ENCODE peak calls at places on chromosomes 16 and 17, in five cellular contexts. N, G, L, Z and J are unnamed samples.

GRCh38 chr17:70808596-70808995 is 639.3 kb downstream of the KCNJ2 start:
- DNase-seq in N (no peak), G (no peak), L (no peak), Z (no peak), J (no peak)

GRCh38 chr17:43467981-43468541 is 15.7 kb upstream of the DHX8 start:
- DNase-seq in N (no peak), G (no peak), L (peak), Z (peak), J (no peak)

GRCh38 chr17:79830763-79831366 is 8.4 kb downstream of the CBX4 start:
- DNase-seq in N (no peak), G (no peak), L (no peak), Z (no peak), J (no peak)

GRCh38 chr16:51242281-51242994 is 91.4 kb upstream of the SALL1 start:
- DNase-seq in N (no peak), G (no peak), L (no peak), Z (no peak), J (no peak)

GRCh38 chr16:73747328-73747727 is 549.3 kb upstream of the PSMD7 start:
- DNase-seq in N (no peak), G (no peak), L (no peak), Z (no peak), J (no peak)

GRCh38 chr17:49874911-49875310 is 27.0 kb upstream of the TAC4 start:
- DNase-seq in N (no peak), G (no peak), L (no peak), Z (no peak), J (no peak)

GRCh38 chr17:80503031-80503430 is 26.6 kb upstream of the NPTX1 start:
- DNase-seq in N (no peak), G (no peak), L (no peak), Z (no peak), J (no peak)

GRCh38 chr17:2860045-2860444 is 63.8 kb downstream of the RAP1GAP2 start:
- DNase-seq in N (no peak), G (no peak), L (no peak), Z (no peak), J (no peak)

GRCh38 chr17:4072487-4073157 is 70.2 kb downstream of the ZZEF1 start:
- DNase-seq in N (no peak), G (no peak), L (no peak), Z (no peak), J (no peak)

GRCh38 chr16:56047307-56048234 is 143.7 kb upstream of the GNAO1 start:
- DNase-seq in N (no peak), G (no peak), L (no peak), Z (no peak), J (no peak)

GRCh38 chr17:8791910-8792270 is 7.3 kb downstream of the MFSD6L start:
- DNase-seq in N (no peak), G (no peak), L (no peak), Z (peak), J (no peak)

GRCh38 chr17:43940630-43941029 is 1.6 kb downstream of the PPY start:
- DNase-seq in N (no peak), G (no peak), L (no peak), Z (no peak), J (no peak)

GRCh38 chr16:85652431-85653221 is 36.1 kb downstream of the GINS2 start:
- DNase-seq in N (peak), G (peak), L (peak), Z (peak), J (no peak)

GRCh38 chr17:51245535-51245934 is 14.3 kb downstream of the MBTD1 start:
- DNase-seq in N (no peak), G (no peak), L (no peak), Z (no peak), J (no peak)

GRCh38 chr17:8700546-8700945 is 44.1 kb downstream of the CCDC42 start:
- DNase-seq in N (no peak), G (no peak), L (peak), Z (no peak), J (no peak)

GRCh38 chr17:16040710-16041251 is 41.2 kb downstream of the TTC19 start:
- DNase-seq in N (peak), G (peak), L (no peak), Z (no peak), J (no peak)

GRCh38 chr17:27295945-27296344 is 2.0 kb downstream of the WSB1 start:
- DNase-seq in N (no peak), G (peak), L (no peak), Z (no peak), J (no peak)
- H3K27ac ChIP-seq in N (peak), G (peak), L (peak), Z (peak), J (peak)

DNA sequence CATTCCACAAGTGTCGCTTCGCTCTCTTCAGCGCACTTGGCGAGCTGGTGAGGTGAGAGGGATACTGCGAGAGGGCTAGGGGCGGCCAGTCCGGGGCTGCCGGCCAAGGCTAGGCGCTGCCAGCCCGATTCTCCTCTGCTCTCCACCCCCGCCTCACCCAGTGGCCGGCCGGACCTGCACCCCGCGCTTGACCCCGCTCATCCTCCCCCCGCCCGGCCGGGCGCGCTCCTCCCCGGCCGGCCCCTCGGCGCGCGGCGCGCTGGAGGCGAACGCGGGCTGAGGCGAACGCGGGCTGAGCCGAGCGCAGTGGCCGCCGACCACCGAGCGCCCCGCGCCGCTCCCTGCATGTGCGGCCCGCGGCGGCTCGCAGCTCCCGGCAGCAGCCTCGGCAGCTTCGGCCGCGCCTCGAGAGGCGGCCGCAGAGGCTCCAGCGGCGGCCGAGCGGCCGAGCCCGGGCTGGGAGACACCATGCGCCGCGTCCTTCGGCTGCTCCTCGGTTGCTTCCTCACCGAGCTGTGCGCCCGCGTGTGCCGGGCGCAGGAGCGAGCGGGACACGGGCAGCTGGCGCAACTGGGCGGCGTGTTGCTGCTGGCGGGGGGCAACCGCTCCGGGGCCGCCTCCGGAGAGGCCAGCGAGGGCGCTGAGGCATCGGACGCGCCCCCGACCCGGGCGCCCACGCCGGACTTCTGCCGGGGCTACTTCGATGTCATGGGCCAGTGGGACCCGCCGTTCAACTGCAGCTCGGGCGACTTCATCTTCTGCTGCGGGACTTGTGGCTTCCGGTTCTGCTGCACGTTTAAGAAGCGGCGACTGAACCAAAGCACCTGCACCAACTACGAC is at the start of gene SHISA9:
- DNase-seq in N (no peak), G (no peak), L (no peak), Z (no peak), J (no peak)
- H3K27ac ChIP-seq in N (no peak), G (no peak), L (no peak), Z (no peak), J (no peak)

GRCh38 chr17:45940826-45941225 is 46.5 kb downstream of the MAPT start:
- DNase-seq in N (peak), G (no peak), L (peak), Z (no peak), J (no peak)
- H3K27ac ChIP-seq in N (peak), G (no peak), L (peak), Z (no peak), J (peak)

DNA sequence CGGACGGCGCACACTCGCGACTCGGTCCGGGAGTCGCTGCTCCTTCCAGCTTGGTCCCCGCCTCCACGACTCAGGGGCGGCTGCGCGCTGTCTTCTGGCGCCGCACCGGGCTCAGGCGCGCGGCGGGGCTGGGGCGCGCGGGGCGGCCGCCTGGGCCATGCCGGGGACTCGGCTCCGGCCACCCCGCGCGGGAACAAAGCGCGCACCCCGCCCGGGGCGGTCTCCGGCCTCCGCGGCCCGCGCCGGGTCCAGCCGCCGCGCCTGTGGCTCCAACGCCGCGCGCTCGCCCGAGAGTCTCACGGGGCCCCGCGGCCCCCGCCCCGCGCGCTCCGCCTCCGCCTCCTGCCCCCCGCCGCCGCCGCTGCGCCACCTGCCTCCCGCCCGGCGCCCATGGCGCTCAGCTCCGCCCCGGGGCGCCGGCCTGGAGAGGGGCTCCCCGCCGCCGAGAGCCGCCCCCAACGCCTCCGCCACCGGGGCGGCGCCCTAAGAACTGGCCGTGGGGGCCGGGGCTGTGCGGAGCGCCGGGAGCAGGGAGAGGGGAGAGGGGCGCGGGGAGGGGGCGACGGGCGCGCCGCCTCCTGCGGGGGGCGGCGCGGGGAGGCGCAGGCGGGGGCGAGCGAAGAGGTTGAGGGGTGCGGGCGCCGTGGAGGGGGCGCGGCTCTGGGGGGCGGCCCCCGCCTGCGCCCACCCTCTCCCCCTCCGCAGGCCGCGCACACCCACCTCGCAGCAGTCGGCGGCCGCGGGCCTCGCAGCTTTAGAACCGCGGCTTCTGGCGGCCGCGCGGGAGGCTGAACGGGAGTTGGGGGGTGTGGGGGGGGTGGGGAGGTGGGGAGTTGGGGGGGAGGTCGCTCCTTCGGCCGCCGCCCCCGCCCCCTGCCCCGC is 35.7 kb downstream of the CBFA2T3 start:
- DNase-seq in N (peak), G (no peak), L (no peak), Z (no peak), J (no peak)
- H3K27ac ChIP-seq in N (peak), G (no peak), L (no peak), Z (no peak), J (peak)